ENCODE peak calls at places on chromosomes 3 and 15, in ten cellular contexts. W is CD8-positive, alpha-beta memory T cell; Y is IMR-90; R is CD8-positive, alpha-beta T cell; J is GM23248; S is adipocyte; N is body of pancreas; H is gastrocnemius medialis; E is neural progenitor cell; X is pancreas. A is an unnamed sample. For H3K36me3, the result is how much of the 10 kb centered on the place peaks cover.

GRCh38 chr3:25513642-25514266 is 85.7 kb downstream of the RARB start:
- DNase-seq in N (no peak), J (no peak), E (no peak), R (no peak), H (no peak), X (no peak), W (no peak), Y (no peak), S (peak), A (no peak)

GRCh38 chr15:81301385-81301784 is 22.6 kb downstream of the STARD5 start:
- DNase-seq in E (no peak), S (no peak), X (no peak), W (no peak), R (no peak), J (no peak), Y (no peak), N (no peak), H (no peak), A (no peak)

GRCh38 chr15:57565326-57565725 is 26.4 kb upstream of the MYZAP start:
- DNase-seq in N (no peak), H (no peak), Y (peak), W (peak), J (no peak), S (no peak), R (no peak), X (peak), E (no peak), A (no peak)

GRCh38 chr15:49855917-49856637 is 235.2 kb downstream of the DTWD1 start:
- DNase-seq in S (peak), H (peak), N (no peak), W (no peak), Y (peak), E (no peak), J (peak), R (no peak), X (no peak), A (peak)

GRCh38 chr3:62044874-62045273 is 328.5 kb downstream of the FEZF2 start:
- DNase-seq in X (no peak), E (no peak), R (no peak), J (no peak), Y (no peak), H (no peak), S (no peak), N (no peak), W (no peak), A (no peak)

GRCh38 chr15:34216527-34217270 is 6.8 kb upstream of the KATNBL1 start:
- DNase-seq in S (no peak), E (no peak), W (no peak), H (no peak), X (no peak), R (no peak), J (no peak), Y (no peak), N (no peak), A (no peak)

GRCh38 chr3:81723732-81724313 is 37.6 kb downstream of the GBE1 start:
- DNase-seq in X (no peak), E (no peak), W (no peak), R (no peak), H (no peak), Y (peak), N (peak), J (peak), S (peak), A (peak)

GRCh38 chr3:27089063-27089462 is 280.1 kb downstream of the NEK10 start:
- DNase-seq in H (no peak), S (peak), E (no peak), X (no peak), R (no peak), N (no peak), J (peak), Y (no peak), W (no peak), A (peak)

GRCh38 chr15:38005949-38006800 is 71.7 kb downstream of the TMCO5A start:
- DNase-seq in S (no peak), H (no peak), E (no peak), J (peak), X (no peak), Y (peak), R (no peak), W (no peak), N (no peak), A (no peak)

GRCh38 chr3:14466179-14466903 is 63.9 kb downstream of the SLC6A6 start:
- DNase-seq in W (no peak), R (no peak), S (no peak), H (no peak), Y (no peak), X (no peak), J (no peak), N (no peak), E (no peak), A (no peak)

GRCh38 chr15:90402806-90403205 is 14.8 kb downstream of the IQGAP1 start:
- DNase-seq in S (no peak), R (no peak), H (no peak), X (no peak), N (no peak), E (no peak), J (peak), Y (no peak), W (no peak), A (peak)

GRCh38 chr3:14424711-14425573 is 22.5 kb downstream of the SLC6A6 start:
- DNase-seq in Y (peak), W (peak), E (no peak), R (no peak), N (peak), X (no peak), H (peak), J (no peak), S (no peak), A (no peak)

GRCh38 chr3:194986208-194987043 is 284.5 kb downstream of the XXYLT1 start:
- DNase-seq in E (no peak), J (no peak), S (no peak), W (no peak), N (no peak), X (no peak), Y (no peak), H (no peak), R (no peak), A (peak)

GRCh38 chr3:155891341-155891740 is 20.9 kb downstream of the GMPS start:
- DNase-seq in H (no peak), X (no peak), R (no peak), N (no peak), J (peak), E (no peak), S (no peak), Y (no peak), W (no peak), A (peak)

GRCh38 chr3:153961498-153961897 is 159.7 kb upstream of the ARHGEF26 start:
- DNase-seq in X (no peak), N (no peak), Y (no peak), S (no peak), H (no peak), W (no peak), E (peak), R (no peak), J (no peak), A (no peak)

GRCh38 chr3:185717121-185717520 is 107.7 kb downstream of the IGF2BP2 start:
- DNase-seq in N (no peak), X (no peak), H (no peak), Y (peak), W (no peak), R (no peak), S (peak), E (no peak), J (peak), A (peak)

GRCh38 chr3:173140986-173141385 is at the start of gene SPATA16:
- DNase-seq in X (no peak), W (no peak), R (no peak), E (no peak), Y (no peak), H (no peak), N (no peak), S (no peak), J (no peak), A (no peak)

GRCh38 chr15:82851981-82852511 is 42.6 kb downstream of the WHAMM start:
- DNase-seq in X (peak), S (no peak), E (peak), J (peak), W (no peak), N (no peak), R (no peak), H (no peak), Y (peak), A (peak)

GRCh38 chr15:77633134-77633912 is 611 bp upstream of the LINGO1 start:
- DNase-seq in S (peak), E (peak), J (peak), X (peak), Y (peak), H (peak), R (peak), N (peak), W (peak), A (peak)

GRCh38 chr3:56900801-56901200 is 99.1 kb upstream of the ARHGEF3 start:
- DNase-seq in J (no peak), H (no peak), R (no peak), E (no peak), X (no peak), W (no peak), N (no peak), S (no peak), Y (no peak), A (no peak)
- H3K4me3 ChIP-seq in J (no peak), H (no peak), R (no peak), E (no peak), X (no peak), W (no peak), N (no peak), S (no peak), Y (no peak), A (no peak)

GRCh38 chr3:183857863-183858262 is 26.8 kb downstream of the PARL start:
- DNase-seq in W (no peak), H (no peak), R (no peak), S (no peak), J (no peak), E (no peak), N (no peak), Y (no peak), X (no peak), A (no peak)

GRCh38 chr3:183862610-183863009 is 22.1 kb downstream of the PARL start:
- DNase-seq in H (no peak), J (no peak), S (peak), R (no peak), N (no peak), E (no peak), Y (no peak), X (no peak), W (no peak), A (no peak)
- H3K36me3 ChIP-seq in H (half or more), J (under half), S (half or more), R (under half), N (under half), E (under half), Y (under half), X (under half), W (under half), A (half or more)

DNA sequence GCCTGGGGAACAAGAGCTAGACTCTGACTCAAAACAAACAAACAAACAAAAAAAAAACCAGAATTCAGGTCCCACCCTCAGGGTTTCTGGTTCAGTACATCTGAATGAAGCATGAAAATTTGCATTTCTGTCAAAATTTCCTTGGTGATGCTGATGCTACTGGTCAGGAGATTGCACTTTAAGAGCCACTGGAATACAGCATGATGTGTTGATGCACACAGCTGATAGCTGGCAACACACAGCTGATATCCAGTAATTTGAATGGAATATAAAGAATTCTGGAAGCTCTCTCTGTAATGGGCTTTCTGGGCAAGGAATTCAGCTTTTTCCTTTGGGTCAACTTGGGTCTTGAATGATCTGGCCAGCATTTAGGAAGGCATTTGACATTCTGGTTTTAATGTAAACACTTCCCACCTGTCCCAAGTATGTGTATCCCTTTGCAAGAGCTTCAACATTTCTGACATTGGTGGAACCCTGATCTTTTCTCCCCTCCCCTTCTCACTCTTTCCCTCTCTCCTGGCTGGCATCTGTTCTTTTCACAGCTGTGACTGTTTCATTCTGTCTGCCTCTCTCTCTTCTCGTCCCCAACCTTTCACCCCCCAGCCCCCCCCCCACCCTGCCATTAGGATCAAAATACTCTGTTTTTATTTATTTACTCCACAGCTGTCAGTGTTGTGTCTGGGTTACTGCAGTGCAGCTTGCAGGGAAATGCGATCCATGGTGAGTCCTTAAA is 189.5 kb downstream of the TPRG1 start:
- DNase-seq in E (no peak), R (no peak), H (no peak), W (no peak), X (no peak), N (no peak), J (no peak), S (peak), Y (no peak), A (peak)
- H3K4me3 ChIP-seq in E (no peak), R (no peak), H (no peak), W (no peak), X (no peak), N (no peak), J (no peak), S (no peak), Y (no peak), A (no peak)

DNA sequence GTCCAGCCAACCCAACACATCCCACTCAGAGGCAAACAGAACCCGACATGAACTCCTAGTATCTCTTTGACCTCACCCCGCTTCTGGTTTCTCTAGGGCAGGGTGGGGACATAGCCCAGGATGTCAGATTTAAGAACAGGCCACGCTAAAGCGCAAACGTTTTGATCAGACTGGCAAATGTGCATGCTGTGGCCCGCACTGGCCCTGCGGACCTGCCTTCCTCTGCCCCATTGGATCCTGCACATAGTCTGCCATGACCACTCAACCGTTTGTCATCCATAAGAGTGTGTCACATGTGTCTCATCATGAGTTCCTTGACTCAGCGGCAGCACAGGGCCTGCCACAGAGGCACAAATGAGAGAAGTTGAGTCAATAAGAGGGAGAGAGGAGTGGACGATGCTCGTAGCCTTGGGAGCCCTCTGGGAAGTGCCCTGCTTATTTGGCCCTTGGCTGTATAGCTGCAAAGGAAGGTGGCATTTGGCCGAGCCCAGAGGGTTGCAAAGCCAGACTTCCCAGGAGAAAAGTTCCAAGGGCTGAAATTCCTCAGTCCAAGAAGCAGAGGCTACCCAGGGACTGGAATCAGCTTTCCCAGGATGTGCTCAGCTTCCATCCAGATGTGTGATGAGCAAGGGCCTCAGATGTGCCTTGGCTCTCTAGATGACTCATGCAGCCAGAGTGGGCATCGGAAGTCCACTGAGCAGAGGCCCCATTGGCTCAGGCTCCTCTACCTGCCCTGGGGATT is 55.5 kb upstream of the SLCO2A1 start:
- DNase-seq in X (no peak), N (no peak), R (no peak), W (no peak), Y (peak), H (no peak), S (no peak), E (no peak), J (peak), A (no peak)
- H3K36me3 ChIP-seq in X (under half), N (under half), R (under half), W (under half), Y (under half), H (under half), S (under half), E (under half), J (under half), A (under half)

GRCh38 chr3:119311191-119311925 is 17.2 kb downstream of the ARHGAP31 start:
- DNase-seq in H (no peak), W (no peak), N (no peak), Y (peak), S (peak), J (peak), R (no peak), E (no peak), X (no peak), A (no peak)
- H3K4me3 ChIP-seq in H (no peak), W (no peak), N (no peak), Y (no peak), S (no peak), J (peak), R (no peak), E (no peak), X (no peak), A (no peak)

DNA sequence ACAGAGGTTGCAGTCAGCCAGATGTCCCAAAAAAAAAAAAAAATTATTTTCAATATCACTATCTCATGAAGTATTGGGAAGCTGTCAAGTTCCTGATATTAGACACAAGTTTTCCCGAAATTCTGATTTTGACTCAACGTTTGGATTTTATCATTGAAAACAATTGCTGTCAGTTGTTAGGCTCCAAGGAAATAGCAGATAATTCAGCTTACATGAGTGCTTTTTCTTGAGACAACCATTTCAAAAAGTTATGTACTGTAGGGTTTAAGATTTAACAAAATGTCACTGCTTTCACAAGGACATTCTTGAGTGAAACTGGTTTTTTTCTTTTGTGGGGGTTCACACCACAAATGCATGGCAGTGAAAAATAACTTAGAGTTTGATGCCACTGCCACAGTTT is 9.3 kb upstream of the SETD5 start:
- DNase-seq in H (no peak), X (no peak), R (no peak), Y (no peak), E (no peak), J (no peak), N (no peak), W (no peak), S (no peak), A (no peak)
- H3K36me3 ChIP-seq in H (half or more), X (under half), R (half or more), Y (under half), E (under half), J (half or more), N (under half), W (half or more), S (half or more), A (half or more)

DNA sequence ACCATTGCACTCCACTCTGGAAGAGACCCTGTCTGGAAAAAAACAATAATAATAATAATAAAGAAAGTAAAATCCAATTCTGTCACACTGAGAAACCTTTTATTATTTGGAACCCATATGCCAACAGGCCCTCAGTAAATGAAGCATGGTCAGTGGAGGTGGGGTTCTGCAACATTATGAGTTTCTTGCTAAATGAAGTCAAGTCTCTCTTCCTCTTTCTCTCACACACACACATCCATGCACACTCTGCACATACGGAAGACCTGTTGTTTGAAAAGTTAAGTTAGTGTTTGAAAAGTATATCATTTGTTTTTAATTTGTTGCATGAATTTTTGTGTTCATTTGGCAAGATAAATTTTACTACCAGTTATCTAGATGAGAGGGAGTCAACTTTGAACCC is 27.8 kb downstream of the GAP43 start:
- DNase-seq in N (no peak), J (no peak), W (no peak), Y (no peak), E (no peak), X (no peak), R (no peak), H (no peak), S (no peak), A (no peak)
- H3K4me3 ChIP-seq in N (no peak), J (no peak), W (no peak), Y (no peak), E (no peak), X (no peak), R (no peak), H (no peak), S (no peak), A (no peak)

GRCh38 chr3:20173844-20174410 is 12.1 kb downstream of the SGO1 start:
- DNase-seq in W (no peak), N (no peak), J (no peak), X (no peak), S (no peak), E (no peak), H (no peak), Y (no peak), R (no peak), A (no peak)
- H3K36me3 ChIP-seq in W (under half), N (under half), J (under half), X (under half), S (under half), E (half or more), H (under half), Y (under half), R (under half), A (under half)

GRCh38 chr15:70083946-70084345 is 13.8 kb downstream of the TLE3 start:
- DNase-seq in X (no peak), H (no peak), N (no peak), W (no peak), S (no peak), Y (no peak), E (no peak), J (no peak), R (no peak), A (no peak)
- H3K4me3 ChIP-seq in X (no peak), H (no peak), N (no peak), W (no peak), S (no peak), Y (no peak), E (peak), J (no peak), R (no peak), A (no peak)

DNA sequence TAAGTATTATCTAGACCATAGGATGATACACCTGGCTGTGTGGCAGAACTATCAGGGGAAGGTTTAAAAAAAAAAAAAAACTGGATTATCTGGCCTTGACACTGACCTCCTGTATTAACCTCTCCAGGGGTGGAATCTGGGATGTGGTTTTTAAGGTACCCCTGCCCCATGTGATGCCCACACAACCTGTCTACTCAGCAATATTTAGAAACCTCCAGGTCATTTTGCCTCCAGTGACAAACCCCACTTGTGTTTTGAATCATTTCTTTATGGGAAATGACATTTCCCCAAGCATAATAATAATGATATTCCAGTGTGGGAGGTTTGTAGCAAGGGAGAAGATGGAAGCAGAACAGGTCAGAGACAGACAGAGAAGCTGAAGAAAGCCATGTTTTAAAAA is 179.1 kb downstream of the RSL24D1 start:
- DNase-seq in E (no peak), J (no peak), R (no peak), Y (no peak), N (no peak), H (no peak), X (no peak), W (no peak), S (no peak), A (no peak)
- H3K36me3 ChIP-seq in E (under half), J (under half), R (under half), Y (under half), N (under half), H (under half), X (under half), W (under half), S (under half), A (under half)

A was measured in MG63.